ENCODE peak calls at places on chromosomes 3 and 15, in nine cellular contexts. X is T1000; C is GM03348; T is stromal cell of bone marrow; R is fibroblast of lung; M is stimulated activated naive CD8-positive, alpha-beta T cell treated with anti-CD3 and anti-CD28 coated beads, Interleukin-15, Interleukin-2, amounts not matched to agents 100 U/mL and 50 U/mL, for 24 hours; O is heart right ventricle; B is HuH-7.5; F is NCI-H146. Q is an unnamed sample.

GRCh38 chr15:54289590-54290136 is 311.4 kb downstream of the UNC13C start:
- DNase-seq in F (no peak), B (no peak), M (no peak), R (no peak), O (no peak), C (no peak), X (no peak), T (no peak), Q (no peak)

GRCh38 chr3:39065197-39065596 is 13.4 kb downstream of the WDR48 start:
- DNase-seq in X (no peak), C (peak; percentile 67), B (peak; percentile 48), R (peak; percentile 68), O (no peak), M (peak; percentile 14), F (no peak), T (peak; percentile 22), Q (no peak)

GRCh38 chr3:194009019-194009418 is 126.9 kb upstream of the HES1 start:
- DNase-seq in R (no peak), C (no peak), O (no peak), X (no peak), M (no peak), F (peak; percentile 36), T (no peak), B (no peak), Q (no peak)

GRCh38 chr3:35422826-35423601 is 216.3 kb upstream of the ARPP21 start:
- DNase-seq in O (no peak), M (no peak), T (no peak), C (no peak), F (no peak), X (no peak), R (peak; percentile 76), B (no peak), Q (no peak)

GRCh38 chr15:33055962-33056361 is 138.6 kb downstream of the FMN1 start:
- DNase-seq in T (no peak), B (no peak), M (no peak), X (no peak), C (no peak), O (no peak), F (no peak), R (no peak), Q (no peak)

GRCh38 chr3:45782381-45782780 is 14.0 kb downstream of the SLC6A20 start:
- DNase-seq in T (no peak), M (no peak), X (no peak), B (no peak), O (no peak), R (no peak), F (no peak), C (no peak), Q (no peak)

GRCh38 chr3:40237892-40238571 is 71.5 kb upstream of the EIF1B start:
- DNase-seq in T (no peak), C (peak; percentile 50), B (no peak), X (no peak), F (no peak), O (peak; percentile 31), R (peak; percentile 2), M (no peak), Q (peak; percentile 19)

GRCh38 chr15:76282451-76282850 is 28.8 kb downstream of the ETFA start:
- DNase-seq in R (no peak), B (no peak), F (no peak), O (no peak), M (no peak), X (no peak), T (no peak), C (no peak), Q (no peak)

GRCh38 chr3:193744048-193744821 is 151.2 kb downstream of the OPA1 start:
- DNase-seq in C (no peak), R (peak; percentile 36), M (no peak), B (peak; percentile 57), O (no peak), T (no peak), F (peak; percentile 99), X (no peak), Q (no peak)

GRCh38 chr3:9897408-9898372 is 5.0 kb upstream of the IL17RE start:
- DNase-seq in C (no peak), T (no peak), B (peak; percentile 85), O (no peak), M (no peak), X (no peak), R (peak; percentile 68), F (no peak), Q (no peak)

GRCh38 chr3:106184540-106185457 is 316.0 kb upstream of the CBLB start:
- DNase-seq in O (no peak), F (no peak), B (no peak), R (no peak), C (no peak), T (no peak), M (no peak), X (no peak), Q (no peak)

GRCh38 chr3:102078864-102079808 is 229.8 kb downstream of the NFKBIZ start:
- DNase-seq in O (no peak), T (no peak), X (no peak), R (no peak), B (no peak), F (no peak), C (no peak), M (no peak), Q (no peak)

GRCh38 chr3:149971403-149972075 is 844 bp upstream of the PFN2 start:
- DNase-seq in T (no peak), O (peak; percentile 53), C (no peak), F (peak; percentile 96), B (peak; percentile 47), R (peak; percentile 75), X (peak; percentile 73), M (peak; percentile 37), Q (peak; percentile 60)

GRCh38 chr15:101014921-101015841 is 96.0 kb downstream of the LRRK1 start:
- DNase-seq in M (peak; percentile 79), O (peak; percentile 80), X (peak; percentile 42), T (no peak), B (peak; percentile 93), F (peak; percentile 51), R (peak; percentile 50), C (peak; percentile 85), Q (peak; percentile 73)

GRCh38 chr3:51637941-51638471 is 33.0 kb upstream of the TEX264 start:
- DNase-seq in M (peak; percentile 13), O (no peak), C (peak; percentile 58), X (no peak), R (peak; percentile 43), T (no peak), F (peak; percentile 4), B (peak; percentile 56), Q (no peak)

GRCh38 chr3:116140100-116140689 is 305.1 kb downstream of the LSAMP start:
- DNase-seq in O (no peak), C (peak; percentile 19), R (peak; percentile 32), B (peak; percentile 5), F (peak; percentile 57), T (peak; percentile 13), X (no peak), M (no peak), Q (no peak)

GRCh38 chr3:46565607-46566039 is 479 bp downstream of the LRRC2 start:
- DNase-seq in C (peak; percentile 55), R (peak; percentile 6), O (peak; percentile 48), M (no peak), F (no peak), B (peak; percentile 56), T (no peak), X (no peak), Q (peak; percentile 42)

GRCh38 chr3:127827808-127828207 is 5.5 kb upstream of the MGLL start:
- DNase-seq in C (no peak), F (no peak), X (no peak), B (no peak), O (no peak), M (no peak), R (no peak), T (no peak), Q (no peak)

Q was measured in heart left ventricle.